ENCODE peak calls at places on chromosome 9, in five cellular contexts. U, F, R, L and W are unnamed samples.

GRCh38 chr9:14958989-14959388 is 48.8 kb upstream of the FREM1 start:
- DNase-seq in F (no peak), U (no peak), R (no peak), L (no peak), W (no peak)

GRCh38 chr9:106753155-106753671 is 109.8 kb upstream of the ZNF462 start:
- DNase-seq in L (no peak), F (no peak), R (no peak), U (no peak), W (no peak)

GRCh38 chr9:104868687-104869404 is 59.1 kb downstream of the ABCA1 start:
- DNase-seq in L (peak; percentile 49), R (peak; percentile 70), U (no peak), F (no peak), W (peak; percentile 47)

GRCh38 chr9:92671323-92671722 is 1.4 kb upstream of the IPPK start:
- DNase-seq in U (peak; percentile 82), F (no peak), R (peak; percentile 18), L (no peak), W (peak; percentile 50)

GRCh38 chr9:69279084-69279729 is 45.8 kb upstream of the ENTREP1 start:
- DNase-seq in F (no peak), L (no peak), R (no peak), U (no peak), W (no peak)

GRCh38 chr9:95876595-95876994 is 1.1 kb downstream of the ERCC6L2 start:
- DNase-seq in F (no peak), L (no peak), U (no peak), R (no peak), W (no peak)

GRCh38 chr9:95349109-95350038 is 31.9 kb upstream of the FANCC start:
- DNase-seq in U (no peak), R (no peak), F (no peak), L (no peak), W (no peak)

GRCh38 chr9:37531699-37532098 is 44.5 kb downstream of the FBXO10 start:
- DNase-seq in F (no peak), L (no peak), U (no peak), R (no peak), W (no peak)

GRCh38 chr9:83266618-83267543 is 203.9 kb upstream of the RASEF start:
- DNase-seq in F (no peak), L (no peak), U (no peak), R (no peak), W (no peak)

GRCh38 chr9:2559212-2560152 is 62.1 kb upstream of the VLDLR start:
- DNase-seq in U (no peak), L (peak; percentile 76), F (peak; percentile 83), R (peak; percentile 35), W (peak; percentile 64)

GRCh38 chr9:123478967-123479602 is 123.1 kb downstream of the CRB2 start:
- DNase-seq in U (no peak), L (no peak), F (no peak), R (no peak), W (no peak)

GRCh38 chr9:21923694-21924093 is 70.5 kb downstream of the CDKN2A start:
- DNase-seq in R (no peak), L (no peak), F (no peak), U (no peak), W (no peak)

GRCh38 chr9:122464633-122465567 is 12.8 kb downstream of the OR1J1 start:
- DNase-seq in L (peak; percentile 69), R (peak; percentile 76), F (peak; percentile 64), U (peak; percentile 68), W (peak; percentile 76)

GRCh38 chr9:17219261-17219660 is 84.4 kb downstream of the CNTLN start:
- DNase-seq in F (no peak), R (no peak), U (no peak), L (no peak), W (no peak)

GRCh38 chr9:93808115-93809029 is 146.8 kb downstream of the BARX1 start:
- DNase-seq in U (no peak), F (no peak), R (no peak), L (no peak), W (no peak)

GRCh38 chr9:113369583-113370140 is 7.1 kb downstream of the HDHD3 start:
- DNase-seq in U (no peak), L (no peak), R (no peak), F (no peak), W (no peak)

GRCh38 chr9:125189011-125189360 is 617 bp downstream of the PPP6C start:
- DNase-seq in R (peak; percentile 54), F (no peak), U (no peak), L (no peak), W (no peak)

GRCh38 chr9:121721770-121722169 is 70.3 kb downstream of the DAB2IP start:
- DNase-seq in F (no peak), L (no peak), U (no peak), R (no peak), W (no peak)

GRCh38 chr9:35844628-35845301 is 15.7 kb downstream of the TMEM8B start:
- DNase-seq in U (peak; percentile 26), R (peak; percentile 76), F (no peak), L (peak; percentile 42), W (peak; percentile 49)

GRCh38 chr9:113609562-113610318 is 146.2 kb downstream of the RGS3 start:
- DNase-seq in R (peak; percentile 78), F (no peak), U (no peak), L (no peak), W (peak; percentile 71)

GRCh38 chr9:120757268-120757900 is 35.8 kb downstream of the FBXW2 start:
- DNase-seq in U (no peak), R (no peak), L (no peak), F (no peak), W (no peak)

GRCh38 chr9:88531920-88532319 is 3.1 kb upstream of the NXNL2 start:
- DNase-seq in U (no peak), R (no peak), L (no peak), F (no peak), W (no peak)

GRCh38 chr9:79616971-79617370 is 45.2 kb downstream of the TLE4 start:
- DNase-seq in U (no peak), L (no peak), F (no peak), R (no peak), W (no peak)

GRCh38 chr9:26833792-26834191 is 58.8 kb downstream of the CAAP1 start:
- DNase-seq in R (no peak), U (no peak), F (no peak), L (peak; percentile 12), W (no peak)

GRCh38 chr9:128558431-128559310 is 6.3 kb downstream of the SPTAN1 start:
- DNase-seq in L (peak; percentile 54), U (peak; percentile 44), R (peak; percentile 81), F (peak; percentile 58), W (peak; percentile 62)

GRCh38 chr9:128554155-128554862 is 1.9 kb downstream of the SPTAN1 start:
- DNase-seq in F (no peak), U (peak; percentile 35), L (peak; percentile 43), R (peak; percentile 44), W (no peak)

GRCh38 chr9:128555180-128555721 is 2.9 kb downstream of the SPTAN1 start:
- DNase-seq in L (no peak), F (no peak), R (peak; percentile 29), U (peak; percentile 46), W (no peak)

GRCh38 chr9:128556915-128557634 is 4.7 kb downstream of the SPTAN1 start:
- DNase-seq in U (no peak), R (no peak), L (no peak), F (no peak), W (no peak)

GRCh38 chr9:128556276-128556675 is 3.9 kb downstream of the SPTAN1 start:
- DNase-seq in L (no peak), R (no peak), F (no peak), U (no peak), W (no peak)
- H3K4me3 ChIP-seq in L (no peak overlapping the region), R (no peak overlapping the region), F (no peak overlapping the region), U (no peak overlapping the region), W (no peak overlapping the region)

GRCh38 chr9:127853312-127854168 is 918 bp downstream of the ENG start:
- DNase-seq in R (no peak), F (no peak), L (no peak), U (no peak), W (no peak)
- H3K4me3 ChIP-seq in R (peak overlapping the region; percentile 66), F (peak overlapping the region; percentile 68), L (peak overlapping the region; percentile 44), U (no peak overlapping the region), W (peak overlapping the region; percentile 94)

DNA sequence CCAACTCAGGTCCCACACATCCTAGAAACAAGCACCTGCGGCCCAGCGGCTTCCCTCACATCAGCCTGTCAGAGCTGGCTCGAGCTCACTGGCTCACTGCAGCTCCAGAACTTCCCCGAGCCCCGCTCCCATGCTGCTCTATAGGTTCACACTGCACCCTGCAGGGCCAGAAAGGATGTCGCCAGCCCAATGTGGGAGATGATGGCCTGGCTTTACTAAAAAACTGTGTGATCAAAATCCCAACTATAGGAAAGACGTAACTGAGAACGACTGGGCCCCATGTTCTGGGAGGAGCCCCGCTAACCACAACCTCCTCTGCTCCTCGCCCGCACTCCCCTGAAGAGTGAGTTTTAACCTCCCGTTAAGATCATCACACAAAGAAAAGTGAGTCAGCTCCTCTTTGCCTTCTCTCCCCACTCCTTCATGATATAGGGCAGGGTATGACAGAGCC is 4.6 kb downstream of the SURF4 start:
- DNase-seq in R (no peak), L (no peak), U (no peak), F (no peak), W (no peak)
- H3K4me3 ChIP-seq in R (no peak overlapping the region), L (no peak overlapping the region), U (no peak overlapping the region), F (no peak overlapping the region), W (no peak overlapping the region)

GRCh38 chr9:99821187-99822095 is at the start of gene NR4A3:
- DNase-seq in L (peak; percentile 81), R (peak; percentile 96), F (peak; percentile 88), U (peak; percentile 96), W (peak; percentile 86)

GRCh38 chr9:99819123-99819483 is 2.6 kb upstream of the NR4A3 start:
- DNase-seq in L (no peak), U (no peak), R (no peak), F (no peak), W (no peak)

GRCh38 chr9:99822096-99822595 is 461 bp downstream of the NR4A3 start:
- DNase-seq in U (no peak), L (no peak), R (peak; percentile 40), F (no peak), W (no peak)

GRCh38 chr9:99819484-99820329 is 2.0 kb upstream of the NR4A3 start:
- DNase-seq in F (peak; percentile 68), L (peak; percentile 68), U (peak; percentile 93), R (peak; percentile 96), W (peak; percentile 86)

GRCh38 chr9:99820330-99821186 is 1.1 kb upstream of the NR4A3 start:
- DNase-seq in U (no peak), R (peak; percentile 75), L (peak; percentile 31), F (peak; percentile 40), W (peak; percentile 52)
- H3K4me3 ChIP-seq in U (peak overlapping the region; percentile 84), R (peak overlapping the region; percentile 72), L (peak overlapping the region; percentile 91), F (peak overlapping the region; percentile 95), W (peak overlapping the region; percentile 96)